ENCODE peak calls at places on chromosomes 16 and 17, in five cellular contexts. F, C, O, R and U are unnamed samples.

GRCh38 chr16:27429981-27430441 is 28.0 kb downstream of the IL21R start:
- DNase-seq in F (no peak), C (no peak), O (peak; percentile 30), R (no peak), U (peak; percentile 4)

GRCh38 chr17:42564815-42565522 is 1.9 kb upstream of the MLX start:
- DNase-seq in F (no peak), C (peak; percentile 85), O (no peak), R (no peak), U (no peak)

GRCh38 chr17:68020451-68020779 is 15.1 kb upstream of the KPNA2 start:
- DNase-seq in F (no peak), C (peak; percentile 41), O (no peak), R (no peak), U (no peak)

GRCh38 chr16:88387177-88387576 is 4.4 kb downstream of the ZNF469 start:
- DNase-seq in F (no peak), C (no peak), O (no peak), R (no peak), U (no peak)

GRCh38 chr16:31474173-31474714 is 2.3 kb downstream of the TGFB1I1 start:
- DNase-seq in F (no peak), C (no peak), O (no peak), R (no peak), U (no peak)

GRCh38 chr16:76268824-76269223 is 8.4 kb upstream of the CNTNAP4 start:
- DNase-seq in F (no peak), C (no peak), O (no peak), R (peak; percentile 13), U (no peak)

GRCh38 chr16:89636663-89637062 is 20.8 kb downstream of the CHMP1A start:
- DNase-seq in F (no peak), C (no peak), O (no peak), R (no peak), U (no peak)

GRCh38 chr16:79071424-79071823 is 529.1 kb downstream of the MAF start:
- DNase-seq in F (no peak), C (no peak), O (no peak), R (no peak), U (no peak)

GRCh38 chr16:11403920-11404319 is 58.7 kb downstream of the RMI2 start:
- DNase-seq in F (no peak), C (no peak), O (no peak), R (no peak), U (no peak)

GRCh38 chr17:17419166-17419565 is 57.6 kb upstream of the MED9 start:
- DNase-seq in F (no peak), C (no peak), O (no peak), R (no peak), U (no peak)

GRCh38 chr16:14199199-14199598 is 128.1 kb downstream of the MRTFB start:
- DNase-seq in F (no peak), C (no peak), O (no peak), R (no peak), U (no peak)

GRCh38 chr16:14198603-14199002 is 127.5 kb downstream of the MRTFB start:
- DNase-seq in F (no peak), C (no peak), O (no peak), R (no peak), U (no peak)

GRCh38 chr16:14198012-14198411 is 126.9 kb downstream of the MRTFB start:
- DNase-seq in F (no peak), C (no peak), O (no peak), R (no peak), U (no peak)

GRCh38 chr16:14202095-14202494 is 131.0 kb downstream of the MRTFB start:
- DNase-seq in F (no peak), C (no peak), O (no peak), R (no peak), U (no peak)

GRCh38 chr16:14199624-14200023 is 128.5 kb downstream of the MRTFB start:
- DNase-seq in F (no peak), C (no peak), O (no peak), R (no peak), U (no peak)
- TF ChIP-seq SUZ12 in F (no peak), C (no peak), O (no peak), R (no peak), U (no peak)

DNA sequence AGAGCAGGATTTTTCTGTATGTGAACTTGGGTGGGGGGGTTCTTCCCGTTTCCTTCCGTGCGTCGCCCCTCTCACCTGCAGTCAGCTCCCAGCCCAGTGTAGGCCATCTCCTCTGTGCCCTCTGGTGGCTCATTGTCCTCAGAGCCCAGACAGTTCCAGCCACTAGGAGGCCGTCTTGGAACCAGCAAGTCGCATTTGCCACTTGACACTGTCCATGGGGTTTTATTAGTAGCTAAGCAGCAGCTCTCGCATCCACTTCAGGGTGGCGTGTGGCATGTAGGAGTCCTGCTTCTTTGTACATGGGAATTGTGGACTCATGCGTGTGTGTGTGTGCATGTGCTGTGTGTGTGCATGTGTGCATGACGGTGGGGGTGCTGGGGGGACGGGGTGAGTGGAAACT is 74.0 kb downstream of the SEC14L1 start:
- DNase-seq in F (peak; percentile 32), C (peak; percentile 65), O (peak; percentile 63), R (no peak), U (peak; percentile 65)
- TF ChIP-seq SUZ12 in F (no peak), C (no peak), O (no peak), R (no peak), U (no peak)

GRCh38 chr17:21278304-21279197 is 6.0 kb upstream of the MAP2K3 start:
- DNase-seq in F (no peak), C (no peak), O (no peak), R (no peak), U (no peak)
- TF ChIP-seq SUZ12 in F (no peak), C (no peak), O (no peak), R (no peak), U (no peak)

DNA sequence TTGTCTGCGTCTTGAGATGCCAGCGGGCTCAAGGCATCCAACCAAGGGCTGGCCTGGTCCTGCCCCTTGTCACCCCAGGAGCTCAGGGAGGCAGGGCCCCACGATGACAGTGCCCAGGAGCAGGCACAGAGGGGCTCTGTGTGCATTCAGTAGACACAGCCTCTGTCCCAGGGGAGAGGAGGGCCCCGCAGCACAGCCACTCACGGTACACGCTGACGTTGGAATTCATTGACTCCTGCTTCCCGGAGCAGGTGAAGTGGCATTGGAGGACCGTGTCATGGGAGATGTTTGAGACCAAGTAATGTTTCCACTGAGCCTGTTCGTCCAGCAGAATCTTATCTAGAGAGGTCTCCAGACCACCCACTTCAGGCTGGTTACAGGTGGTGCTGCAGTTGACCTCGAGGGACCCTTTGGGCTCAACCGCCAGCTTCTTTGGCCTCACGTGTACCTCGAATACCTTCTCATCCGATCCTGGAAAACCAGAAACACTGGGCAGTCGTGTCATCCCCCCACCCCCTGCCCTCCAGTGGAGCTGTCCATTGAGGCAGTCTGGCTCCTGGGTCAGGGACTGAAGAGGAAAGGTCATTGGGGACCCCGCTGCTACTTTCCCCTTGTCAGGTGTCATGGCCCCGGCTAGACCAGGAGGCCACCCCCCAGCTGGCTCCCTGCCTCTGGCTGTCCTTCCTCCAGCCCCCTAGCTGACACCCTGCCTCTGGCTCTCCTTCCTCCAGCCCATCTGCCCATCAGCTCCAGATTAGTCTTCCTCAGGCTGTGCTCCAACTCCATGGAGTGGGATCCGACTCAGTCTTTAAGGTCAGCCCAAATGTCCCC is 7.0 kb downstream of the PRR29 start:
- DNase-seq in F (no peak), C (no peak), O (peak; percentile 42), R (no peak), U (no peak)
- TF ChIP-seq SUZ12 in F (no peak), C (no peak), O (no peak), R (no peak), U (no peak)

GRCh38 chr16:50372611-50373344 is 4.0 kb upstream of the BRD7 start:
- DNase-seq in F (no peak), C (peak; percentile 71), O (no peak), R (no peak), U (no peak)
- TF ChIP-seq SUZ12 in F (no peak), C (no peak), O (no peak), R (no peak), U (no peak)

GRCh38 chr16:3919413-3919812 is 38.9 kb upstream of the CREBBP start:
- DNase-seq in F (no peak), C (no peak), O (no peak), R (no peak), U (no peak)

GRCh38 chr16:3912373-3912772 is 31.9 kb upstream of the CREBBP start:
- DNase-seq in F (no peak), C (no peak), O (no peak), R (no peak), U (no peak)

GRCh38 chr16:3920206-3920605 is 39.7 kb upstream of the CREBBP start:
- DNase-seq in F (no peak), C (no peak), O (no peak), R (no peak), U (no peak)

GRCh38 chr16:3912897-3913296 is 32.4 kb upstream of the CREBBP start:
- DNase-seq in F (no peak), C (no peak), O (no peak), R (no peak), U (no peak)

DNA sequence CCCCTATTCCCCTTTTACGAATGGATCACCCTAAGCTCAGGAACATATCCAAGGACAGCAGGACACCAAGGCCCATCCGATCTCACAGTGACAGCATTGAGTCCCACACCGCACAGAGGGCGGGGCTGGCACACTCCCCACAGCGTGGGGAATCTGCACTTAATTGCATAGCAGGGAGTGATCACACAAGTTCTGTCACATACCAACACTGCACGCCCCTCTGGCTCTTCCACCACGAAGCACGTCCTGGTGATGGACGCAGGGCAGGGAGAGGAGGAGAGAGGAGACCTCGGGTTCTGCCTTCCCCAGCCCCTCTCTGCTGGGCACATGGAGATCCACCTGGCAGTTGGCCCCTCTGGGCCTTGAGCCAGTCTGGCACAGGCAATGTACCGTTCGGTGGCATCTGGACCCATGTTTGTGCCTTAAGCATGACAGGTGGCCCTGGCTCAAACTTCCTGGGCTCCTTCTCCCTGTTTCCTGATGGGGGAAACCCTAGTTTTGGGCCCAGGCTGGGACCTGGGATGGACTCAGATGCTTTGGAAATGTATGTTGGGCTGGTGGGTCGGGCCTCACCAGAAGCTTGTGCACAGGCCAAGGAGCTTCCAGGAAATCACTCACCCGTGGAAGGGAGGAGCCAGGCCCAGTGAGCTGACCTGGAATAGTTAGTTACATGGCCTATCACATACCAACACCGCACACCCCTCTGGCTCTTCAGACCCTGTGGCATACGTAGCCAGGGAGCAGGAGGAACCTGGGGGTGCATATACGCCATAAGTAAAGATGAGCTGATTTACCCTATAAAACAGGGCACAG is 35.1 kb upstream of the CREBBP start:
- DNase-seq in F (no peak), C (no peak), O (no peak), R (no peak), U (no peak)
- TF ChIP-seq SUZ12 in F (no peak), C (no peak), O (no peak), R (no peak), U (no peak)

DNA sequence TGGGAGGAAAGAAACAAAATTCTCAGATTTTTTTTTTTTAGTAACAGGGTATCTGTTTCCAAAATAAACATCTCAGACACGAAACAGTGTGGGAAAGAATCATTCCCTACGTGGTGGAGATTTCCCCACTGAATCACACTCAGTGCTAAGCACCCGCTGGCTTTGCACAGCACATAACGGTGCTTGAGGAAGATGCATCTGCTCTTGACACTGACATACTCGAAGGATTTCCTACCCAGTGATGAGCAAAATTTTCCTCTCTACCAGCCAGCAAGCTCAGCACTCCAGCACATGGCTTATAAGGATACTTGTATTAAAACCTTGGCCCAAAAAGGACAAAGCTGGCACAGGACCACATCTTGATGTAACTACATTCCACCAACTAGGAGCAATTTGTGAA is 59.1 kb downstream of the ANKFY1 start:
- DNase-seq in F (no peak), C (no peak), O (no peak), R (no peak), U (no peak)
- TF ChIP-seq SUZ12 in F (no peak), C (no peak), O (no peak), R (no peak), U (no peak)

GRCh38 chr17:80053102-80053501 is 16.7 kb downstream of the CCDC40 start:
- DNase-seq in F (no peak), C (no peak), O (no peak), R (no peak), U (no peak)
- TF ChIP-seq SUZ12 in F (no peak), C (no peak), O (no peak), R (no peak), U (no peak)